ENCODE peak calls at places on chromosomes 4 and X, in nine cellular contexts. L is GM23248, U is GM23338, P is cardiac muscle cell, I is SK-N-SH, E is hepatocyte, S is upper lobe of right lung, H is stomach, A is neuronal stem cell. Z is an unnamed sample. For H3K4me1, the result is how much of the 10 kb centered on the place peaks cover.

GRCh38 chr4:2257361-2258001 is 4.4 kb downstream of the MXD4 start:
- DNase-seq in A (no peak), P (no peak), S (peak), L (no peak), I (peak), H (peak), U (no peak), E (no peak), Z (peak)

GRCh38 chrX:69136546-69137331 is 28.5 kb downstream of the PJA1 start:
- DNase-seq in U (peak), H (no peak), A (peak), L (no peak), E (peak), I (no peak), S (no peak), P (peak), Z (no peak)

GRCh38 chr4:178395798-178396197 is 953.6 kb upstream of the AGA start:
- DNase-seq in S (no peak), H (no peak), L (no peak), P (no peak), A (no peak), I (no peak), U (peak), E (peak), Z (no peak)

GRCh38 chrX:57595381-57595811 is 3.6 kb downstream of the ZXDB start:
- DNase-seq in L (peak), S (no peak), E (no peak), H (no peak), P (no peak), I (no peak), A (no peak), U (peak), Z (peak)

GRCh38 chrX:47380268-47380667 is 9.9 kb downstream of the ZNF157 start:
- DNase-seq in P (no peak), E (no peak), L (no peak), U (no peak), I (no peak), H (peak), A (no peak), S (no peak), Z (peak)

GRCh38 chr4:143021384-143021783 is 163.3 kb upstream of the USP38 start:
- DNase-seq in E (no peak), U (no peak), P (no peak), S (no peak), I (no peak), A (no peak), H (no peak), L (no peak), Z (no peak)

GRCh38 chr4:100721077-100721476 is 203.3 kb upstream of the EMCN start:
- DNase-seq in H (no peak), A (no peak), U (no peak), S (no peak), I (no peak), E (no peak), P (no peak), L (no peak), Z (no peak)

GRCh38 chrX:64805683-64806082 is 170.6 kb downstream of the ZC4H2 start:
- DNase-seq in I (no peak), E (no peak), P (no peak), A (no peak), S (no peak), L (no peak), H (no peak), U (no peak), Z (no peak)

GRCh38 chr4:39514888-39515401 is 12.3 kb downstream of the UGDH start:
- DNase-seq in I (no peak), H (peak), L (peak), A (no peak), U (no peak), P (no peak), S (peak), E (peak), Z (no peak)

GRCh38 chr4:837772-838171 is 11.8 kb upstream of the CPLX1 start:
- DNase-seq in E (no peak), S (no peak), H (no peak), A (no peak), I (no peak), L (no peak), P (no peak), U (no peak), Z (no peak)

GRCh38 chr4:95638920-95639501 is 90.2 kb upstream of the UNC5C start:
- DNase-seq in P (no peak), U (no peak), L (no peak), A (no peak), S (no peak), I (no peak), H (no peak), E (no peak), Z (no peak)

GRCh38 chr4:37604464-37604863 is 81.7 kb downstream of the RELL1 start:
- DNase-seq in E (no peak), H (no peak), P (no peak), A (no peak), L (peak), I (no peak), S (no peak), U (no peak), Z (no peak)

GRCh38 chr4:169810325-169811323 is 52.9 kb upstream of the HPF1 start:
- DNase-seq in H (no peak), E (peak), L (peak), A (peak), S (no peak), P (peak), U (peak), I (peak), Z (no peak)

GRCh38 chr4:139940600-139940999 is 213.4 kb downstream of the MAML3 start:
- DNase-seq in S (no peak), L (no peak), A (no peak), I (no peak), P (no peak), U (no peak), E (no peak), H (no peak), Z (no peak)

GRCh38 chr4:40990202-40990898 is 224.0 kb downstream of the APBB2 start:
- DNase-seq in S (no peak), U (no peak), A (no peak), P (no peak), L (peak), I (no peak), H (no peak), E (no peak), Z (no peak)

GRCh38 chr4:165288639-165289428 is 38.6 kb upstream of the MSMO1 start:
- DNase-seq in I (no peak), U (no peak), P (no peak), A (no peak), E (no peak), H (no peak), L (peak), S (no peak), Z (no peak)

GRCh38 chr4:162499478-162499877 is 335.7 kb upstream of the FSTL5 start:
- DNase-seq in U (peak), L (peak), I (peak), A (no peak), P (no peak), S (no peak), H (no peak), E (no peak), Z (no peak)

GRCh38 chr4:22129454-22130075 is 181.0 kb upstream of the KCNIP4 start:
- DNase-seq in U (peak), E (peak), I (peak), A (peak), H (no peak), P (peak), L (peak), S (no peak), Z (no peak)

GRCh38 chr4:1177274-1178141 is 5.1 kb upstream of the SPON2 start:
- DNase-seq in L (peak), U (no peak), S (no peak), E (no peak), P (no peak), A (no peak), I (no peak), H (peak), Z (peak)

GRCh38 chr4:42519803-42520417 is 122.6 kb downstream of the SHISA3 start:
- DNase-seq in H (peak), U (peak), E (peak), A (peak), S (no peak), L (peak), P (peak), I (peak), Z (no peak)

GRCh38 chr4:174038481-174038880 is 245.0 kb downstream of the FBXO8 start:
- DNase-seq in P (peak), L (peak), H (no peak), U (no peak), I (no peak), A (no peak), S (no peak), E (no peak), Z (no peak)

GRCh38 chr4:94603170-94603747 is 151.5 kb downstream of the PDLIM5 start:
- DNase-seq in E (peak), H (no peak), L (peak), A (no peak), I (no peak), P (no peak), S (no peak), U (no peak), Z (no peak)

GRCh38 chrX:134990475-134991473 is at the start of gene SMIM10:
- DNase-seq in L (peak), I (peak), U (peak), P (peak), S (peak), A (no peak), E (peak), H (peak), Z (no peak)

GRCh38 chr4:138835833-138836521 is 179.6 kb upstream of the NOCT start:
- DNase-seq in U (no peak), E (peak), I (peak), L (peak), P (peak), H (no peak), A (no peak), S (no peak), Z (no peak)

GRCh38 chrX:23822397-23822796 is 39.4 kb downstream of the SAT1 start:
- DNase-seq in P (no peak), A (no peak), E (peak), I (no peak), H (no peak), U (no peak), S (no peak), L (peak), Z (no peak)

GRCh38 chrX:137742846-137743245 is 176.9 kb downstream of the ZIC3 start:
- DNase-seq in P (no peak), S (no peak), H (no peak), L (no peak), U (peak), I (no peak), A (no peak), E (no peak), Z (no peak)

GRCh38 chr4:173185832-173186545 is 17.4 kb downstream of the GALNT7 start:
- DNase-seq in E (peak), A (no peak), H (no peak), P (no peak), S (no peak), L (no peak), I (no peak), U (no peak), Z (no peak)

GRCh38 chr4:160353548-160353947 is 1250.7 kb downstream of the RAPGEF2 start:
- DNase-seq in P (peak), S (no peak), E (no peak), I (no peak), L (no peak), U (no peak), A (no peak), H (no peak), Z (no peak)

GRCh38 chrX:139973290-139973689 is 8.0 kb upstream of the CXorf66 start:
- DNase-seq in I (no peak), L (no peak), E (no peak), H (no peak), A (no peak), S (no peak), U (no peak), P (no peak), Z (no peak)

GRCh38 chrX:139971394-139971749 is 6.1 kb upstream of the CXorf66 start:
- DNase-seq in S (no peak), E (no peak), I (no peak), P (no peak), U (peak), H (no peak), A (no peak), L (peak), Z (no peak)

GRCh38 chrX:139972113-139972512 is 6.8 kb upstream of the CXorf66 start:
- DNase-seq in S (no peak), I (no peak), E (no peak), A (no peak), L (no peak), H (no peak), U (no peak), P (no peak), Z (no peak)

GRCh38 chrX:139974496-139974895 is 9.2 kb upstream of the CXorf66 start:
- DNase-seq in H (no peak), P (no peak), A (no peak), U (no peak), L (no peak), I (no peak), E (no peak), S (no peak), Z (no peak)

DNA sequence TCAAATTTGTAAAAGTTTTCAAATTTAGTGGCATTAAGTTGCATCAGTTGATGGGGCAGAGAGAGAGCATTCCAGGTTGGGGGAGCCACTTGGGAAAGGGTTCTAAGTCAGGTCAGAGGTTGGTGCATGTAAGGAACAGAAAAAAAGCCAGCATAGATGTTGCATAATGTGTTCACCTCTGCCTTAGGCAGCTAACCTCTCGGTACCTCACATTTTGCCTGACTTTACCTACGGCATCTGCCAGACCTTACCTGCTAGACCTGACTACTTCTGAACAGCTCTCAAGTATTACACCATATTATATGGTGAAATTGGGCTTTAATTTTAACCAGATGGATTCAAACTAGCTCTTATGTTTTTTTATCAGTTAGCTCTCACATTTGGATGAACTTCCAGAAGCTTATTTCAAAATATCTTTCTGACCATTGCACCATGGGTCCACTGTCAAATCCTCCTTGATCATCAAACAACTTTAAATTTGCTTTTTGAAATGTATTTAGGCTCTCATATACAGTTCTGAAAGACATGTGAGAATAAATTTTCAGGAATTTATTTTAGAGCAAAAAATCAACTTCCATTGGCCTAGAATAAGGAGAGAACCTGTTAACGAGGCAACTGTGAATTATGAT is 7.4 kb upstream of the CXorf66 start:
- DNase-seq in U (no peak), P (no peak), I (no peak), E (no peak), H (no peak), A (no peak), L (no peak), S (no peak), Z (no peak)
- H3K27ac ChIP-seq in U (no peak), P (no peak), I (no peak), E (no peak), H (no peak), A (no peak), L (no peak), S (no peak), Z (no peak)

GRCh38 chr4:128350449-128351045 is 62.9 kb upstream of the PGRMC2 start:
- DNase-seq in P (no peak), L (no peak), A (no peak), H (no peak), E (no peak), I (no peak), S (no peak), U (peak), Z (no peak)
- H3K4me1 ChIP-seq in P (under half), L (half or more), A (under half), H (under half), E (under half), I (under half), S (under half), U (under half), Z (under half)

GRCh38 chrX:48533165-48533564 is 6.3 kb upstream of the TBC1D25 start:
- DNase-seq in E (no peak), H (no peak), I (no peak), U (no peak), L (no peak), P (no peak), A (no peak), S (no peak), Z (no peak)

GRCh38 chrX:48530736-48531135 is 8.8 kb upstream of the TBC1D25 start:
- DNase-seq in E (no peak), U (no peak), S (no peak), I (no peak), A (no peak), P (no peak), L (peak), H (no peak), Z (no peak)

GRCh38 chrX:48531359-48531954 is 8.1 kb upstream of the TBC1D25 start:
- DNase-seq in H (no peak), A (no peak), P (no peak), L (peak), U (no peak), I (no peak), S (no peak), E (no peak), Z (no peak)

DNA sequence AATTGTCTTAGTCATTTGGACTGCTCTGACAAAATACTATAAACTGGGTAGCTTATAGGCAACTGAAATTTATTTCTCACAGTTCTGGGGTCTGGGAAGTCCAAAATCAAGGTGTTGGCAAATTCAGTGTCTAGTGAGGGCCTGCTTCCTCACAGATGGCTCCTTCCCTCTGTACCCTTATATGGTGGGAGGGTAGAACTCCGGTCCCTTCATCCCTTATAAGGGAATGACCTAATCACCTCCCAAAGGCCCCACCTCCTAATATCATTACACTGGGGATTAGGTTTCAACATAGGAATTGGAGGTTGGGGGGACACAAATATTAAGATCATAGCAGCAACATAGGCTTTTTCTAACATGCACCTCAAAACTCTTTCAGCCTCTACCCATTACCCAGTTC is 7.3 kb upstream of the TBC1D25 start:
- DNase-seq in A (no peak), S (no peak), I (no peak), U (no peak), L (no peak), E (no peak), P (no peak), H (no peak), Z (no peak)
- H3K27ac ChIP-seq in A (no peak), S (peak), I (peak), U (no peak), L (peak), E (peak), P (peak), H (peak), Z (peak)

GRCh38 chr4:23882976-23883531 is 6.8 kb downstream of the PPARGC1A start:
- DNase-seq in S (no peak), U (no peak), I (no peak), A (no peak), P (no peak), H (no peak), E (no peak), L (no peak), Z (no peak)
- H3K4me1 ChIP-seq in S (under half), U (half or more), I (under half), A (under half), P (half or more), H (under half), E (under half), L (under half), Z (under half)

DNA sequence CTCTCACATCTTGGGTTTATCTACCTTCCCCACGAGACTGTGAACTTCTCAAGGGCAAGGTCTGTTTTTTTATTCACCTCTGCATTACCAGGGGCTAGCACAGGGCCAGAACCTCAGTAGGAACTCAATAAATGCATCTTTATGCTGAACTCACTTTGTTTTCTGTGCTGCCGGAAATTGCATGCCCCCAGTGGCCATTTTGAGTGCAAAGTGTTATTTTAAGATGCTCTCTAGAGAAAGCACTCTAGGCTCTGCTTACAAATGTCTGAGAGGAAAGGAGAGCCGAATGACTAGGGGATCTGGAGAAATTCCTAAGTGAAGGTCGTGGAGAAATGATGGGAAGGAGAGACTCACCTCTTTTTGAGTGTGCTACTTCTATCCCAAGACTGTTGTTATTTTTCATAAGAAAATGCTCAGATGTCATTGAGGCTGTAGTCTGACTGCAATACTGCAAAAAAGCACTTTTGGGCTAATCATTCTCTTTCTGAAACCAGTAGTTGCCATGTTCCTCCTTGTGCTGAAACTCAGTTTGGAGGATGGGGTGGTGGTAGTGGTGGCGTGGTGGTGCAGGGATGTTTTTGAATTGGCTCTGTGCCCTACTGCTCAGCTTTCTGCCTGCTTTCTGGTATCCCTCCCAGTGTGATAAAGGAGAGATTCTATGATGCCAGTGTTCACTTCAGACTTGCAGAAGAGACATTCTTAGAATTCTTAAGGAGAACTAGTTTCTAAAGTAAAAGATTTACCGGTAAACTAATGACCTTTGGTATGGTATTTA is 41.3 kb downstream of the DOCK11 start:
- DNase-seq in E (no peak), I (peak), H (no peak), L (peak), U (peak), A (no peak), P (peak), S (no peak), Z (peak)
- H3K27ac ChIP-seq in E (peak), I (peak), H (peak), L (no peak), U (peak), A (peak), P (peak), S (no peak), Z (peak)

Z was measured in CD8-positive, alpha-beta memory T cell.